ENCODE peak calls at places on chromosome 7, in four cellular contexts. B, F, D and C are unnamed samples.

GRCh38 chr7:155422151-155422550 is 35.8 kb upstream of the EN2 start:
- DNase-seq in B (no peak), F (no peak), D (no peak), C (no peak)

GRCh38 chr7:85215098-85215497 is 28.2 kb upstream of the SEMA3D start:
- DNase-seq in B (no peak), F (no peak), D (no peak), C (no peak)

GRCh38 chr7:66146701-66147100 is 32.1 kb downstream of the CRCP start:
- DNase-seq in B (no peak), F (no peak), D (no peak), C (no peak)

GRCh38 chr7:45917658-45918057 is 3.4 kb downstream of the IGFBP3 start:
- DNase-seq in B (peak; percentile 49), F (peak; percentile 80), D (peak; percentile 83), C (peak; percentile 88)

GRCh38 chr7:127850195-127850594 is 181.0 kb downstream of the LRRC4 start:
- DNase-seq in B (no peak), F (no peak), D (no peak), C (no peak)

GRCh38 chr7:118836933-118837332 is 612.4 kb downstream of the ANKRD7 start:
- DNase-seq in B (no peak), F (no peak), D (no peak), C (no peak)

GRCh38 chr7:23467731-23468720 is 2.3 kb downstream of the IGF2BP3 start:
- DNase-seq in B (peak; percentile 24), F (no peak), D (no peak), C (no peak)

GRCh38 chr7:107939472-107940145 is 48.6 kb downstream of the DLD start:
- DNase-seq in B (no peak), F (no peak), D (no peak), C (no peak)

GRCh38 chr7:108351715-108352114 is 104.5 kb downstream of the NRCAM start:
- DNase-seq in B (no peak), F (no peak), D (no peak), C (no peak)

GRCh38 chr7:50832744-50833143 is 50.0 kb upstream of the GRB10 start:
- DNase-seq in B (no peak), F (no peak), D (no peak), C (no peak)

GRCh38 chr7:138679793-138680192 is 21.4 kb downstream of the SVOPL start:
- DNase-seq in B (no peak), F (no peak), D (no peak), C (no peak)

GRCh38 chr7:105307163-105307672 is 81.5 kb downstream of the SRPK2 start:
- DNase-seq in B (no peak), F (no peak), D (no peak), C (no peak)

GRCh38 chr7:151628846-151629604 is 109.3 kb upstream of the RHEB start:
- DNase-seq in B (no peak), F (no peak), D (peak; percentile 36), C (peak; percentile 62)